ENCODE peak calls at places on chromosomes 2 and 18, in four cellular contexts. B is K562, K is HepG2, U is GM12878. M is an unnamed sample.

GRCh38 chr2:18171191-18172139 is 293.0 kb downstream of the KCNS3 start:
- DNase-seq in B (no peak), K (no peak), U (no peak), M (no peak)

GRCh38 chr2:112073875-112074274 is 18.8 kb downstream of the TMEM87B start:
- DNase-seq in B (no peak), K (no peak), U (no peak), M (no peak)

GRCh38 chr2:191063584-191063983 is 49.6 kb upstream of the STAT1 start:
- DNase-seq in B (no peak), K (no peak), U (no peak), M (no peak)

GRCh38 chr18:59908790-59909189 is 9.0 kb downstream of the PMAIP1 start:
- DNase-seq in B (no peak), K (no peak), U (no peak), M (no peak)

GRCh38 chr2:134594399-134594798 is 124.4 kb downstream of the TMEM163 start:
- DNase-seq in B (no peak), K (no peak), U (no peak), M (no peak)

GRCh38 chr2:166609183-166609959 is 115.3 kb upstream of the SCN7A start:
- DNase-seq in B (no peak), K (peak), U (no peak), M (no peak)

GRCh38 chr2:20224716-20225293 is at the start of gene SDC1:
- DNase-seq in B (peak), K (no peak), U (no peak), M (peak)

GRCh38 chr2:127463155-127463991 is 45.1 kb downstream of the PROC start:
- DNase-seq in B (no peak), K (no peak), U (no peak), M (peak)

GRCh38 chr2:140064241-140064640 is 1284.1 kb upstream of the NXPH2 start:
- DNase-seq in B (no peak), K (no peak), U (no peak), M (no peak)

GRCh38 chr2:18830962-18831361 is 241.6 kb upstream of the NT5C1B start:
- DNase-seq in B (no peak), K (peak), U (no peak), M (no peak)

GRCh38 chr2:72892506-72893173 is 5.4 kb downstream of the SPR start:
- DNase-seq in B (peak), K (peak), U (no peak), M (no peak)

GRCh38 chr18:6010284-6010683 is 115.0 kb upstream of the TMEM200C start:
- DNase-seq in B (no peak), K (no peak), U (no peak), M (no peak)

GRCh38 chr18:24928479-24928878 is 423.5 kb downstream of the ZNF521 start:
- DNase-seq in B (no peak), K (no peak), U (no peak), M (no peak)

GRCh38 chr2:100228415-100228814 is 86.0 kb upstream of the AFF3 start:
- DNase-seq in B (no peak), K (no peak), U (no peak), M (no peak)

GRCh38 chr2:223829128-223829527 is 8.3 kb downstream of the AP1S3 start:
- DNase-seq in B (no peak), K (no peak), U (no peak), M (no peak)

GRCh38 chr2:231946241-231946814 is 15.2 kb upstream of the DIS3L2 start:
- DNase-seq in B (no peak), K (no peak), U (no peak), M (no peak)

GRCh38 chr18:57269756-57270534 is 82.4 kb upstream of the ST8SIA3 start:
- DNase-seq in B (no peak), K (no peak), U (no peak), M (no peak)

GRCh38 chr2:218607436-218608115 is at the start of gene PLCD4:
- DNase-seq in B (no peak), K (no peak), U (no peak), M (no peak)

GRCh38 chr2:119590873-119591272 is 46.6 kb downstream of the CFAP221 start:
- DNase-seq in B (no peak), K (no peak), U (no peak), M (no peak)

GRCh38 chr2:137957033-137957432 is 7.2 kb upstream of the HNMT start:
- DNase-seq in B (no peak), K (peak), U (no peak), M (no peak)

GRCh38 chr2:226799976-226800940 is 638 bp upstream of the IRS1 start:
- DNase-seq in B (no peak), K (peak), U (no peak), M (no peak)

GRCh38 chr18:59852548-59852947 is 47.2 kb upstream of the PMAIP1 start:
- DNase-seq in B (no peak), K (no peak), U (no peak), M (no peak)

GRCh38 chr2:215567504-215567903 is 131.6 kb upstream of the FN1 start:
- DNase-seq in B (no peak), K (no peak), U (peak), M (no peak)

GRCh38 chr2:164606557-164606956 is 14.7 kb downstream of the GRB14 start:
- DNase-seq in B (no peak), K (no peak), U (no peak), M (no peak)

DNA sequence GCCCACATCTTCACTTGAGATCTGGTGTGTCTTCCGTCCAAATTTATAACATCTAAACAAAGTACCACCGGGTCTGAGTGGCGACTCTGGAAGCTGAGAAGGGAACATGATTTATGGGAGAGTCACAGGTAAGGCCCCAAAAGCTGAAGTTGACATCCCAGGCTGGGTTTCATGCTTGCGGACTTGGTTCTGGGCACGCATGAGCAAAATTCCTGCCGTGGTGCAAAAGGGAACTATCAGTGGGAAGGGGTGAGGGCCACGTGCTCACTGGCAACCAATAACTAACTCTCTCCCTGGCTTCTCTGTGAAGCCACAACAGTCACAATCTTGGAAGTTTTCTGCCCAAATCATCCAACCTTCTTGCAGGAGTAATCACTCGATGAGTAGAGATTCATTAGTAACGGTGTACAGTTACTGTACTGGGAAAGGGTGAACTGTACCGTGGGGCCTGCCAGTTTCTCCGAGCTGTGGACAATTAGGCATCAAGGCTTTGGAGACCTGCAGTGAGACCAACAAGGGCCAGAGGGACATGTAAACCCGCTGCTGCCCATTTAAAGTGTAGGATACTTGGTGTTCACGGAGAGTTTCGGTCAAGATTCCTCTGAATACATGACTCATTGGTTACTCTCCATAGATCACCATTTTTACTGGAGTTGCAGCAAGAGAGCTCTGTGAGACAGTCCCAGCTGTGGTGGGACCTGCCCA is 69.4 kb upstream of the ASB18 start:
- DNase-seq in B (no peak), K (no peak), U (no peak), M (no peak)
- TF ChIP-seq ZNF274 in B (no peak), K (no peak), U (no peak), M (no peak)

GRCh38 chr2:152058655-152059054 is 40.2 kb downstream of the CACNB4 start:
- DNase-seq in B (no peak), K (no peak), U (no peak), M (no peak)
- TF ChIP-seq HDAC6 in B (no peak), K (no peak), U (no peak), M (no peak)

GRCh38 chr2:177229448-177230242 is 17.1 kb downstream of the HNRNPA3 start:
- DNase-seq in B (no peak), K (no peak), U (no peak), M (no peak)
- TF ChIP-seq MAX in B (no peak), K (no peak), U (no peak), M (no peak)

DNA sequence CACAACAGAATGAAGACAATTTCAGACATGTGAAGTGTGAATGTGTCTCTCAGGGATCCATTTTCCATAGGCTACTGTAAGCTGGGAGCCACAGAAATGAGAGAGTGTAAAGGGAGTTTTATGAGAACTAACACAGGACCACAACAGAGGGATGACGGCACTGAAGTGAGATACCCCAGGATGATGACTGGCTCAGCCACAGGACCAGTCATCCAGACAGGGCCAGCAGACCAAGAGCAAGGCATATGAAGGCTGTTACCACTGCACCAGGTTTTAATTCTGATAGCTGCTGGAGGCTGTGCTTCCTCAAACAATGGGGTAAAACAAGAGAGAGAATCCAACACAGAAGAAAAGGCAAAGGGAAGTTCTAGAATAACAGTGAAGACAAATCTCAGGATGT is 95.0 kb downstream of the BCL2 start:
- DNase-seq in B (no peak), K (no peak), U (no peak), M (no peak)
- TF ChIP-seq ZNF274 in B (no peak), K (no peak), U (no peak), M (no peak)

GRCh38 chr2:208062113-208062512 is 36.8 kb upstream of the PLEKHM3 start:
- DNase-seq in B (peak), K (peak), U (no peak), M (no peak)

GRCh38 chr2:208064220-208064951 is 39.1 kb upstream of the PLEKHM3 start:
- DNase-seq in B (peak), K (peak), U (peak), M (no peak)

GRCh38 chr2:208069186-208069585 is 43.9 kb upstream of the PLEKHM3 start:
- DNase-seq in B (no peak), K (no peak), U (no peak), M (no peak)

GRCh38 chr2:208065476-208065875 is 40.1 kb upstream of the PLEKHM3 start:
- DNase-seq in B (no peak), K (peak), U (no peak), M (no peak)
- TF ChIP-seq HDAC6 in B (no peak), K (no peak), U (no peak), M (no peak)

DNA sequence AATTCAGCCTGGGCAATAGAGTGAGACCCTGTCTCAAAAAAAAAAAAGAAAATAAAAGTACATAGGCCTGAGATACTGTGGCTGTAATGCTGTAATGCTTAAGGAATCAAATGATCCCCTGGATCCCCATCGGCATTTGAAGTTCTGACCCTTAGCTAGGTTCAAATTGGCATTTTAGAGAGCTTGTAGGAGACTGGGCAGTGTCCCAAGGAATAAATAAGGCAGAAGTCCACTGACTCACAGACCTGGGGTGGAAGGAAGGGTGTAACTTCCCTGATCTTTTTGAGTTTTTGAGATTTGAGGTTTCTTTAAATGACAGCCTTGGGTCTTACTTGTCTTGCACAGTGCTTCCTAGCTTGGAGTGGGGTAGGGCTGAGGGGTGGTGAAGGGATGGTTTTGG is 553.7 kb downstream of the SLC4A3 start:
- DNase-seq in B (no peak), K (no peak), U (no peak), M (no peak)
- TF ChIP-seq MAX in B (no peak), K (no peak), U (no peak), M (no peak)

GRCh38 chr2:121200011-121200347 is 85.0 kb downstream of the TFCP2L1 start:
- DNase-seq in B (no peak), K (no peak), U (no peak), M (no peak)

GRCh38 chr2:121205321-121205942 is 79.6 kb downstream of the TFCP2L1 start:
- DNase-seq in B (peak), K (no peak), U (no peak), M (no peak)

GRCh38 chr2:121201796-121202195 is 83.2 kb downstream of the TFCP2L1 start:
- DNase-seq in B (no peak), K (no peak), U (no peak), M (no peak)

GRCh38 chr2:121200419-121201315 is 84.3 kb downstream of the TFCP2L1 start:
- DNase-seq in B (no peak), K (no peak), U (no peak), M (no peak)

DNA sequence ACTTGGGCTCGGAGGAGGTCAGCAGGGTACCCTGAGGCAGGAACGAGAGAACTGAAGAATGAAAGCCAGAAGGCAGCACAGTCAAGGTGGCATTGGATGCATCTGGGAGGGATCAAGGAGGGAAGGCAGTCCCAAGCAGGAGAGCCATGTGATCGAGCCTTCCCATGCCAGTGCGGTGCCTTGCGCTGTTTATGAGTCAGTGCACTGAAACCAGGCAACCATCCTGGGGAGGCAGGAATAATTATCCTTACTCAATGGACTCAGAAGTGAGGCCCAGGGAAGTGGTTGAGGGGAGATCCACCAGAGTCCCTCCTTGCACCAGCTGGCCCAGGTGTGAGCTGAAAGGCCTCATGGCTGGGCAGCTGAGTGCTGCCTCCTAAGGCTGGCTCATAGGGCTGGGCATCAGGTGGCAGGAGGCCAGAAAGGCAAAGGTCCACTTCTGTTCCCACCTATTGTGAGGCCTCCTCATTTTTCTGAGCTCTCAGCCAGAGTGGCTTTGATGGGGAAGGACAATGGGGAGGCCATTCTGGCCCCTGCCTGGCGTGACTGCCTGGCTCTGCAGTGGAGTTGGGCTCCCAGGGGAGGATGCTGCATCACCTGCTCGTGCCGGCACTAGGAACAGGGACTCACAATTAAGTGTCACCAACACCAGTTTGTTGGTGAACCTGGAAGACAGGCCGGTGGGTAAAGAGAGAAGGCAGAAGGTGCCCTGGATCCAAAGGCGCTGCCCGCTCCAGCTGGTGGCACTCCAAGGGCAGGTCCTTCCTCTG is 82.3 kb downstream of the TFCP2L1 start:
- DNase-seq in B (no peak), K (no peak), U (no peak), M (no peak)
- TF ChIP-seq ZNF274 in B (no peak), K (no peak), U (no peak), M (no peak)

GRCh38 chr18:22040527-22040926 is 128.9 kb upstream of the GATA6 start:
- DNase-seq in B (no peak), K (no peak), U (no peak), M (no peak)
- TF ChIP-seq HDAC6 in B (no peak), K (no peak), U (no peak), M (no peak)

M was measured in H1.